ENCODE peak calls at places on chromosome 3, in four cellular contexts. T, N, A and V are unnamed samples. For H3K4me1, the result is how much of the 10 kb centered on the place peaks cover.

GRCh38 chr3:124586126-124587052 is 143.9 kb upstream of the UMPS start:
- DNase-seq in A (peak), N (peak), T (no peak), V (no peak)

GRCh38 chr3:62558549-62559112 is 185.3 kb upstream of the FEZF2 start:
- DNase-seq in N (peak), T (no peak), A (peak), V (no peak)

GRCh38 chr3:25021816-25022215 is 406.2 kb upstream of the RARB start:
- DNase-seq in T (no peak), A (no peak), N (peak), V (peak)

GRCh38 chr3:46865034-46865507 is 1.8 kb upstream of the MYL3 start:
- DNase-seq in A (no peak), T (no peak), N (no peak), V (peak)

GRCh38 chr3:128846501-128846900 is 32.9 kb upstream of the ACAD9 start:
- DNase-seq in T (no peak), A (no peak), N (no peak), V (no peak)

GRCh38 chr3:129313415-129313982 is 34.8 kb downstream of the HMCES start:
- DNase-seq in N (no peak), T (peak), A (no peak), V (no peak)

GRCh38 chr3:10173095-10173925 is 8.6 kb downstream of the IRAK2 start:
- DNase-seq in N (no peak), T (no peak), A (no peak), V (peak)

GRCh38 chr3:188534633-188535032 is 380.7 kb downstream of the LPP start:
- DNase-seq in N (no peak), T (no peak), A (no peak), V (peak)

GRCh38 chr3:156293566-156293965 is 173.2 kb downstream of the KCNAB1 start:
- DNase-seq in N (no peak), A (no peak), T (no peak), V (no peak)

GRCh38 chr3:184718431-184718830 is 6.6 kb upstream of the MAGEF1 start:
- DNase-seq in T (no peak), A (no peak), N (peak), V (no peak)

GRCh38 chr3:135982922-135983581 is 17.5 kb downstream of the PPP2R3A start:
- DNase-seq in T (no peak), N (no peak), A (no peak), V (peak)

GRCh38 chr3:68116580-68116979 is 462.2 kb upstream of the SUCLG2 start:
- DNase-seq in T (no peak), A (no peak), N (no peak), V (no peak)

GRCh38 chr3:65901236-65901635 is 137.5 kb downstream of the MAGI1 start:
- DNase-seq in A (no peak), T (no peak), N (no peak), V (peak)

GRCh38 chr3:179068779-179069530 is 2.7 kb downstream of the ZMAT3 start:
- DNase-seq in N (peak), T (no peak), A (peak), V (peak)

GRCh38 chr3:45064512-45065372 is 38.6 kb downstream of the CLEC3B start:
- DNase-seq in N (no peak), T (no peak), A (no peak), V (peak)

GRCh38 chr3:66115858-66116654 is 77.3 kb upstream of the MAGI1 start:
- DNase-seq in N (peak), T (no peak), A (peak), V (peak)

GRCh38 chr3:159785276-159785675 is 203.4 kb upstream of the IL12A start:
- DNase-seq in A (no peak), T (no peak), N (no peak), V (no peak)

GRCh38 chr3:49032646-49033304 is 3.6 kb upstream of the IMPDH2 start:
- DNase-seq in N (no peak), T (no peak), A (no peak), V (peak)

GRCh38 chr3:31371464-31371863 is 161.3 kb upstream of the STT3B start:
- DNase-seq in A (peak), T (no peak), N (no peak), V (no peak)

GRCh38 chr3:31379598-31379997 is 153.1 kb upstream of the STT3B start:
- DNase-seq in N (no peak), A (no peak), T (no peak), V (peak)

GRCh38 chr3:31378226-31378625 is 154.5 kb upstream of the STT3B start:
- DNase-seq in A (no peak), T (no peak), N (no peak), V (no peak)

GRCh38 chr3:31382856-31383255 is 149.9 kb upstream of the STT3B start:
- DNase-seq in N (no peak), T (no peak), A (no peak), V (no peak)

DNA sequence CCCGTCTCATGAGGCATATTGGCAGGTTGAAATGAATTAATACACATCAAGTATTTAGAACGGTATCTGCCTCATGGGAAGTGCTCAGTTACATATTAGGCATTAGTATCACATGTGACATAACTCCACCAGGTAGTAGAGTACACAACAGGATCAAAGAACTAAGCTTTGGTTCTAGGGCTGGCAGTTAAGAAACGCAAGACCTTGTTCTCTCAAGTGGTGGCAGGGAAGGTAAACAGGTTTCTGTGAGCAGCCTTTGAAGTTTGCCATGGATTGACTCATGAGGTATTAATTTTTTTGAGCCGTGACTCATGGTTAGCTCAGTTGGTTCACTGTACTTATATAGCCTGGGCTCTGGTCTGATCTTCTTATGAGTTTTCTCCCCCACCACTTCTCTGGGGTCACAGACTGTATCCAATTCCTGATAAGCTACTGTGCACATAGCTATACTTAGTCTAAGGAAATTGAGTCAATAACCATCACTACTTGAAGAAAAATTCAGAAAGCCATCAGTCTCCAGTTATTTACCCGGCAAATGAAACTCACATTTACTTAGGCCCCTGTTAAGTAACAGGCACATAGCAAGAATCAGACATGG is 155.6 kb upstream of the STT3B start:
- DNase-seq in N (no peak), T (no peak), A (no peak), V (peak)
- H3K4me2 ChIP-seq in N (no peak), T (no peak), A (no peak), V (peak)

DNA sequence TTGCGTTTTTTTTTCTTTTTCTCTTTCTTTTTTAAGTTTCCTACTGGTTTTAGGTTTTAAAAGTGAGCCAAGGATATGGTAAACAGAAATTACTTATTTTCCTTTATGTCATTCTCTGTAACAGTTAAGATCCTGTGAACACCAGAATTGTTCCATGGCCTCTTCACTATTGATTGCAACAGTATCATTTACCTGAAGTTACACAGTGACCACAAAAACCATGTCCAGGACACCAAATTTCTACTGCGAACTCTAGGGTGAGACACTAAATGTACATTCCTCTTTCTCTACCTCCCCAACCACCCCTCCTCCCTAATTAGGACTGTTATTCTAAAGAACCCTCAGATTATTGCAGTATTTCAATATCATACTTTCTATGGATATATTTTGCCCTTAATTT is 280.9 kb downstream of the FOXP1 start:
- DNase-seq in T (no peak), A (no peak), N (no peak), V (no peak)
- H3K4me1 ChIP-seq in T (under half), A (half or more), N (half or more), V (under half)

DNA sequence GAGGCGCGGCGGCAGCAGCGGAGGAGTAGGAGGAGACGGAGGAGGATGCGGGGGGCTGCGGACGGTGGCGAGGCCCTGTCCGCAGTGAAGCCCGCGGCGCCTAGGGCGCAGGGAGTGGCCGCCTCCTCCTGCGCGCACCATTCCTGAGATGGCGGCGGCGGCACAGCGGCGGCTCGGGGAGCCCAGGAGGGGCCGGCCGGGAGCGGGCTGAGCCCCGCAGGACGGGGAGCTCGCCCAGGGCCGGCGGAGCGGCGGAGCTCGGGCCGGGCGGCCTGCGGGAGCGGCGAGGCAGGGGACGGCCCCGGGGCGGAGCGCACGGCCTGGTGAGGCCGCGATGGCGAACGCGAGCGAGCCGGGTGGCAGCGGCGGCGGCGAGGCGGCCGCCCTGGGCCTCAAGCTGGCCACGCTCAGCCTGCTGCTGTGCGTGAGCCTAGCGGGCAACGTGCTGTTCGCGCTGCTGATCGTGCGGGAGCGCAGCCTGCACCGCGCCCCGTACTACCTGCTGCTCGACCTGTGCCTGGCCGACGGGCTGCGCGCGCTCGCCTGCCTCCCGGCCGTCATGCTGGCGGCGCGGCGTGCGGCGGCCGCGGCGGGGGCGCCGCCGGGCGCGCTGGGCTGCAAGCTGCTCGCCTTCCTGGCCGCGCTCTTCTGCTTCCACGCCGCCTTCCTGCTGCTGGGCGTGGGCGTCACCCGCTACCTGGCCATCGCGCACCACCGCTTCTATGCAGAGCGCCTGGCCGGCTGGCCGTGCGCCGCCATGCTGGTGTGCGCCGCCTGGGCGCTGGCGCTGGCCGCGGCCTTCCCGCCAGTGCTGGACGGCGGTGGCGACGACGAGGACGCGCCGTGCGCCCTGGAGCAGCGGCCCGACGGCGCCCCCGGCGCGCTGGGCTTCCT is at the start of gene GPR27:
- DNase-seq in T (no peak), N (peak), A (peak), V (peak)
- TF ChIP-seq EZH2 in T (no peak), N (no peak), A (no peak), V (no peak)

DNA sequence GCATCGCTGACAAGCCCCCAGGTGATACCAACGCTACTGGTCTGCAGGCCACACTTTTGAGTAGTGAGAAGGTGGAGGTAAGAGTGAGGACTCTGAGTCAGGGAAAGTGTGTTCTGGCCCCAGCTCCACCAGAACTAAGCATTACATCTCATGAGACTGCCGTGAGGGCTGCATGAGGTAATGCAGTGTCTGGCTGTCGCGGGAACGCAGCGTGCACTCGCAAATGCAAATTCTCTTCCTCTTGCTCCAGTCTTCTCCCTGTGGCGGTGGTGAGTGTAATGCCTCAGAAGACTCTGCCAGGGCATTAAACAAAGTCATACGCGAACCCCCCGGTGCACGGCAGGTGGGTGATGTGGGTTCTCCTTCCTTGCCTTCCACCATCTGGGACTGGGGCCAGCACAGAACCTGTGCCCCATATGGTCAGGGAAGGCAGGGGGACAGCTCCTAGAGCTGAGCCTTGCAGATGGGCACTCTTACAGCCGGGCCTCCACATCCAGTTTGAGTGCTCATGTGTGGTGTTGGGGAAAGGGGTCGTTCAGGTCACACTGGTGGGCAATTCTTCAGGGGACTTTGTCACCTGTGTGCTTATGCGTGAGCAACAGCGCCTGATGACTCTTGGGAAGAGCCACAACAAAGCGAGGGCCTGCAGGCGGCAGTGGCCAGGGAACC is 175.8 kb downstream of the XXYLT1 start:
- DNase-seq in N (no peak), T (no peak), A (no peak), V (no peak)
- H3K4me2 ChIP-seq in N (no peak), T (no peak), A (no peak), V (no peak)

GRCh38 chr3:133574260-133574881 is 885 bp downstream of the CDV3 start:
- DNase-seq in N (peak), T (peak), A (peak), V (peak)
- H3K4me1 ChIP-seq in N (under half), T (under half), A (under half), V (half or more)